ENCODE peak calls at places on chromosomes 12 and 14, in five cellular contexts. P is NCI-H1436, D is GM20000, G is GM04504, S is M059J. E is an unnamed sample.
A peak's percentile ranks its signal among the peaks of the same experiment; 100 is the strongest.

GRCh38 chr14:95609398-95609990 is 74.6 kb downstream of the GLRX5 start:
- DNase-seq in S (peak; percentile 21), P (peak; percentile 63), D (peak; percentile 33), G (no peak), E (peak; percentile 70)

GRCh38 chr12:121505513-121505912 is 75.3 kb downstream of the KDM2B start:
- DNase-seq in P (no peak), S (peak; percentile 36), G (no peak), D (no peak), E (no peak)

GRCh38 chr12:16037533-16037932 is 126.4 kb downstream of the DERA start:
- DNase-seq in P (no peak), G (no peak), D (no peak), S (no peak), E (no peak)

GRCh38 chr14:68771631-68772030 is 21.2 kb downstream of the ZFP36L1 start:
- DNase-seq in G (no peak), P (no peak), S (no peak), D (no peak), E (no peak)

GRCh38 chr14:36245223-36245622 is 68.7 kb upstream of the PTCSC3 start:
- DNase-seq in G (no peak), S (no peak), D (no peak), P (no peak), E (no peak)

GRCh38 chr12:90153827-90154226 is 445.2 kb upstream of the ATP2B1 start:
- DNase-seq in S (no peak), P (no peak), G (no peak), D (no peak), E (peak; percentile 35)

GRCh38 chr14:68677476-68677875 is 115.4 kb downstream of the ZFP36L1 start:
- DNase-seq in D (no peak), P (no peak), S (no peak), G (no peak), E (no peak)

GRCh38 chr12:113815031-113815430 is 151.1 kb downstream of the RBM19 start:
- DNase-seq in D (no peak), G (no peak), S (peak; percentile 12), P (no peak), E (no peak)

GRCh38 chr12:126389215-126389841 is 1324.1 kb downstream of the AACS start:
- DNase-seq in D (no peak), S (peak; percentile 21), G (peak; percentile 91), P (no peak), E (no peak)

GRCh38 chr12:52942914-52943207 is 6.1 kb upstream of the KRT18 start:
- DNase-seq in G (no peak), D (no peak), S (no peak), P (peak; percentile 1), E (no peak)

GRCh38 chr14:83548061-83548839 is 1981.7 kb upstream of the FLRT2 start:
- DNase-seq in D (no peak), G (peak; percentile 59), S (peak; percentile 1), P (no peak), E (no peak)